ENCODE peak calls at places on chromosomes 4 and X, in four cellular contexts. M is right lobe of liver, S is IMR-90, W is HFF-Myc. K is an unnamed sample.

GRCh38 chr4:4477391-4477790 is 64.5 kb downstream of the STX18 start:
- DNase-seq in M (no peak), S (no peak), W (no peak), K (no peak)

GRCh38 chr4:122932763-122933162 is 10.4 kb upstream of the NUDT6 start:
- DNase-seq in M (no peak), S (no peak), W (no peak), K (no peak)

GRCh38 chr4:176342384-176342783 is 22.6 kb downstream of the SPCS3 start:
- DNase-seq in M (no peak), S (no peak), W (no peak), K (no peak)

GRCh38 chr4:1472148-1472797 is 66.0 kb upstream of the NKX1-1 start:
- DNase-seq in M (no peak), S (no peak), W (no peak), K (no peak)

GRCh38 chr4:1975391-1975801 is 33.4 kb downstream of the NELFA start:
- DNase-seq in M (no peak), S (no peak), W (no peak), K (no peak)

GRCh38 chr4:39362827-39363226 is 3.3 kb downstream of the RFC1 start:
- DNase-seq in M (no peak), S (peak), W (no peak), K (peak)

GRCh38 chrX:81241753-81242152 is 39.9 kb downstream of the SH3BGRL start:
- DNase-seq in M (no peak), S (no peak), W (no peak), K (no peak)

GRCh38 chr4:168893205-168893604 is 116.8 kb downstream of the CBR4 start:
- DNase-seq in M (no peak), S (no peak), W (no peak), K (no peak)

GRCh38 chr4:157204634-157205244 is 15.8 kb upstream of the GRIA2 start:
- DNase-seq in M (no peak), S (peak), W (no peak), K (no peak)

GRCh38 chr4:145936142-145937020 is 2.2 kb downstream of the ZNF827 start:
- DNase-seq in M (peak), S (peak), W (no peak), K (no peak)

GRCh38 chr4:29553842-29554241 is 1166.3 kb upstream of the PCDH7 start:
- DNase-seq in M (no peak), S (no peak), W (no peak), K (no peak)

GRCh38 chr4:140078366-140078765 is 75.6 kb downstream of the MAML3 start:
- DNase-seq in M (no peak), S (peak), W (no peak), K (no peak)

GRCh38 chr4:18057821-18058533 is 36.4 kb upstream of the LCORL start:
- DNase-seq in M (no peak), S (no peak), W (no peak), K (no peak)

GRCh38 chrX:21996872-21997271 is 35.3 kb upstream of the PHEX start:
- DNase-seq in M (no peak), S (peak), W (peak), K (peak)

GRCh38 chr4:183355405-183355804 is 33.2 kb upstream of the CLDN24 start:
- DNase-seq in M (no peak), S (peak), W (no peak), K (no peak)

GRCh38 chr4:150325872-150326271 is 247.6 kb downstream of the DCLK2 start:
- DNase-seq in M (no peak), S (no peak), W (no peak), K (no peak)

GRCh38 chrX:19889582-19890342 is 2.4 kb upstream of the SH3KBP1 start:
- DNase-seq in M (peak), S (peak), W (no peak), K (peak)

GRCh38 chr4:81714251-81714650 is 242.5 kb upstream of the RASGEF1B start:
- DNase-seq in M (no peak), S (no peak), W (no peak), K (no peak)

GRCh38 chr4:66820681-66821080 is 724.6 kb downstream of the CENPC start:
- DNase-seq in M (no peak), S (no peak), W (no peak), K (no peak)

GRCh38 chrX:111560801-111561200 is 49.4 kb downstream of the SERTM2 start:
- DNase-seq in M (no peak), S (no peak), W (no peak), K (no peak)

GRCh38 chr4:165439981-165440380 is 61.2 kb downstream of the CPE start:
- DNase-seq in M (no peak), S (no peak), W (no peak), K (no peak)

GRCh38 chr4:98700630-98701029 is 42.2 kb upstream of the TSPAN5 start:
- DNase-seq in M (no peak), S (no peak), W (no peak), K (no peak)

GRCh38 chrX:106862972-106863688 is 40.0 kb downstream of the RIPPLY1 start:
- DNase-seq in M (peak), S (peak), W (no peak), K (no peak)

GRCh38 chrX:50609796-50610195 is 139.2 kb upstream of the DGKK start:
- DNase-seq in M (no peak), S (peak), W (no peak), K (peak)

GRCh38 chr4:26782168-26782829 is 78.3 kb upstream of the STIM2 start:
- DNase-seq in M (no peak), S (no peak), W (no peak), K (no peak)

GRCh38 chrX:84168095-84168494 is 19.9 kb downstream of the RPS6KA6 start:
- DNase-seq in M (no peak), S (peak), W (no peak), K (no peak)

DNA sequence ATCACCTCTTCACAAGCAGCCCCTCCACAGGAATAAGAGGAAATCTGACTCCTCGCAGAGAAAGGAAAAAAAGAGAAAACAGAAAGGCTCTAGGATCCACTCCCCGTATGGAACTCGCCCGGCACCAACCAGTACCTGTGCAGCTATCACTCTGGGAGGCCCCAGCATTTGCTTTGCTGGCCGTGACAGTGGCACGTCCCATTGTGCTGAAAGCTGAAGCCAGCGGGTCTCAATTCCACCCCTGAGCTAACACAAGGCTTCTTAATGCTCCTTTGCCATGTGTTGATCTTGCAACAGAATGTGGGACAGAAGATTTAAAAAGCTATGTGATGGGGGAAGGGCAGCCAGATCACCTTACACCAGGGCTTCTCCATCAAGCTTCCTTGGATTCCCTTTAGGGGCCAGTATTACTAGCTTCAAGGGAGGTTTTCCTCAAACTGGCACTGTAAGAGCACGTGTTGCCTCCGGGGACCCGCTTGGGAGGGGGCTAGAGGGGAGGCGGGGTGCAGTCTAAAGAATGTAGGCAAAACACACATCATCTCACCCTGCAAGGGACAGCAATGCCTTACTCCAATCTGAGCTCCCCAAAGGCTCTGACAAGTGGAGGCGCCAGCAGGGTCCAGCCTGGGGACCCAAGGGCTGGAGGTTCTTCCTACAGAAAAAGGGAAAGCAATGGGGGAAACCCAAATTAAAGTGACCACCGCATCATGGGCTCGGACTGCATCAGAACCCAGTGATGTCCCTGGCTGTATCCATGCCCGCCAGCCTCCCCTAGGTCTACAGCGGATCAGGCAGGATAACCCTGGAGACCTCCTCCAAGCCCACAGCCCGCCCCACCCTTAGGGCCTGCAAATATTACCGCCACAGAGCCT is 1.2 kb downstream of the USP46 start:
- DNase-seq in M (no peak), S (peak), W (peak), K (peak)
- TF ChIP-seq CTCF in M (no peak), S (no peak), W (peak), K (peak)

GRCh38 chrX:2450681-2451080 is 50.1 kb downstream of the DHRSX start:
- DNase-seq in M (no peak), S (no peak), W (no peak), K (no peak)

GRCh38 chrX:2449135-2449886 is 51.5 kb downstream of the DHRSX start:
- DNase-seq in M (no peak), S (no peak), W (no peak), K (no peak)

GRCh38 chrX:2445662-2446623 is 54.8 kb downstream of the DHRSX start:
- DNase-seq in M (no peak), S (no peak), W (no peak), K (no peak)

GRCh38 chrX:2447484-2447883 is 53.3 kb downstream of the DHRSX start:
- DNase-seq in M (no peak), S (no peak), W (no peak), K (no peak)

DNA sequence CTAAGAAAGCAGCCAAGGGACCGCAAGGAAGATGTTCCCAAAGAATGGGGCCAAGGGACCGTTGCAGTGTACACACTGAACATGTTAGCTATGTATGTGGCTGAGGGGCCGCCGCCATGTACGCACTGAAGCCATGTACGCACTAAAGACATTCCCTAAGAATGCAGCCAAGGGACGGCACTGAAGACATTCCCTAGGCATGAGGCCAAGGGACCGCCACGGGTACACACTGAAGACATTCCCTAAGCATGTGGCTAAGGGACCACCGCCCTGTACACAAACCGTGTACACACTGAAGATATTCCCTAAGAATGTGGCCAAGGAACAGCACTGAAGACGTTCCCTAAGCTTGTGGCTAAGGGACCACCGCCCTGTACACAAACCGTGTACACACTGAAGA is 54.0 kb downstream of the DHRSX start:
- DNase-seq in M (no peak), S (no peak), W (no peak), K (no peak)
- H3K4me3 ChIP-seq in M (no peak), S (no peak), W (no peak), K (no peak)

DNA sequence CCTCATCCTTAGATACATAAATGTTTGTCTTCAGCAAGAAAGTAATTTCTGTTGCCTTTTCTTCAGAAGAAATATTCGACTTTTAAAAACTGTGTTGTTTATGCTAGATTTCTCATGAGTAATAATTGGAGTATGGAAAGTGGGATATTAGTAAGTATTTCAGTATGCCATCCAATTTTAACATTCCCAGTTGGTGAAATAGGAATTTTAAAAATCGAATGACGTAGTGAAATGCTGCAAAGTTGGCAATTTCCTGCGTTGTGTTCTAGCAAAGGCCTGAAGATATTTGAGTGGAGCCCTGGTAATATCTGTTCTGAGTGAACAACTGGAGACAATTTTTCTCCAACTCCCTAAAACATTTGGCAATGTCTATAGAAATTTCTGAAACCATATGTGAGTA is 190.1 kb downstream of the ZNF330 start:
- DNase-seq in M (no peak), S (peak), W (no peak), K (peak)
- TF ChIP-seq CTCF in M (no peak), S (no peak), W (no peak), K (no peak)

DNA sequence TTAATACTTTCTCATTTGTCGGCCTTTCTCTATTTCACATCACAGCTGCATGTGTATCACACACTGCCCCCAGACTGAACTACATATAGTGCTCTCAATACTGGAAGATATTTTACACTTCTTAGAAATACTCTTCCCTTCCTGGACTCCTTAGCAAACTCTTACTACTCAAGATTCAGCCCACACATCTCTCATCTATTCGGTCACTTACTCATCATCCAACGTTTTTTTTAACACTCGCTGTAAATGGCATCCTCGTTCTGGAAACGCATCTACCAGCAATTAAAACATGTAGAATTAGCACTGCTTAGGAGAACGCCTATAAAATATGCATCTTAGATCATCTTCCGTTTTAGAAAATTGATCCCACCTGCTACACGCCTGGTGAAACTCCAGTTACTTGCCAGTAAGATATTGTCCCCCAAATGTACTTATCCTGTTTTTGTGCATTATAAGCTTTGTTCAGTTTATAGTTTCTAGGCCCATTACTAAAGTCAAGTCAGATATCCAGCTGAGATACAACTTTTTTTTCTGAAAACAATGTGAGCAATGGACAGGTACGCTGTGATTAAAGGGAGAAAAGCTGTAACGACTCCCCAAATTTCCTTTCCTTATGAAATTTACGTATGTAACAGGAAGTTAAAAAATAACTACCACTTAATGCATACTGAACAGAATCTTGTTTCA is 1.0 kb downstream of the LRP2BP start:
- DNase-seq in M (no peak), S (no peak), W (no peak), K (no peak)
- H3K4me3 ChIP-seq in M (peak), S (no peak), W (peak), K (peak)

GRCh38 chrX:43557792-43558191 is 98.3 kb upstream of the MAOA start:
- DNase-seq in M (peak), S (peak), W (no peak), K (peak)

GRCh38 chrX:43562372-43562771 is 93.7 kb upstream of the MAOA start:
- DNase-seq in M (no peak), S (no peak), W (no peak), K (no peak)

GRCh38 chrX:43560247-43560946 is 95.7 kb upstream of the MAOA start:
- DNase-seq in M (no peak), S (no peak), W (no peak), K (no peak)

GRCh38 chrX:43556207-43556606 is 99.9 kb upstream of the MAOA start:
- DNase-seq in M (no peak), S (no peak), W (no peak), K (no peak)

DNA sequence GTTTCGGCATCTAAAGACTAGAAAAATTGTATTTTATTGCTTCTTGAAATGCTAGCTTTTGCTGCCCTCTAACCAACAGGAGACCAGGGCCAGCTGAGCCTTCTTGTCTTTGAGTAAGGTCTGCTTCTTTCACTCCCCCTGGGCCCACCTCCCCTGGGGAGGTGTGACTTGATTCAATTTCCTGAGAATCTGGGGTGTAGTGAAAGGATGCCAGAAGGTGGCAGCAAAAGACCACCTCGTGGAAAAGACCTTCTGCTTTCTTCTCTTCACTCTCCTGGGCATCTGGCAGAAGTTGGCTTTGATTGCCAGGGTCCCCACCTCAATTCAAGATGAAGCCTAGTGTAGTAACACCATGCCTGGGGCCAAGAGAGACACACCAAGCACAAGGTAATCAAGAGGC is 96.5 kb upstream of the MAOA start:
- DNase-seq in M (no peak), S (peak), W (no peak), K (no peak)
- TF ChIP-seq CTCF in M (peak), S (peak), W (peak), K (peak)